ENCODE peak calls at places on chromosomes 12 and 14, in six cellular contexts. Z is stomach, T is A549, X is suprapubic skin, C is HepG2, D is SK-N-SH. H is an unnamed sample. For H3K4me1, the result is how much of the 10 kb centered on the place peaks cover.

GRCh38 chr12:104790296-104791125 is 167.6 kb downstream of the SLC41A2 start:
- DNase-seq in T (peak), X (no peak), D (peak), Z (peak), C (peak), H (peak)

GRCh38 chr14:103027451-103027850 is 29.9 kb downstream of the CDC42BPB start:
- DNase-seq in T (no peak), X (no peak), D (no peak), Z (no peak), C (no peak), H (no peak)

GRCh38 chr14:103537175-103537990 is 8.4 kb downstream of the TRMT61A start:
- DNase-seq in Z (no peak), X (no peak), D (no peak), C (no peak), T (no peak), H (no peak)

GRCh38 chr12:12721251-12721689 is 4.1 kb downstream of the CDKN1B start:
- DNase-seq in D (no peak), C (no peak), Z (no peak), X (no peak), T (no peak), H (peak)

GRCh38 chr14:102362084-102362483 is 606 bp downstream of the CINP start:
- DNase-seq in T (peak), Z (no peak), C (no peak), D (peak), X (no peak), H (no peak)

GRCh38 chr12:15209782-15210181 is 11.4 kb downstream of the RERG start:
- DNase-seq in Z (no peak), C (no peak), D (no peak), X (no peak), T (no peak), H (no peak)

GRCh38 chr14:93331375-93332031 is 1.3 kb downstream of the BTBD7 start:
- DNase-seq in C (no peak), Z (no peak), X (peak), D (no peak), T (no peak), H (peak)

GRCh38 chr12:53770281-53770680 is 18.5 kb upstream of the CISTR start:
- DNase-seq in X (no peak), C (no peak), T (peak), Z (no peak), D (no peak), H (no peak)

GRCh38 chr12:121060149-121061001 is 21.3 kb upstream of the OASL start:
- DNase-seq in C (peak), T (peak), Z (peak), X (no peak), D (peak), H (peak)

GRCh38 chr12:131830335-131831020 is 2.3 kb downstream of the MMP17 start:
- DNase-seq in T (peak), X (peak), C (peak), Z (peak), D (peak), H (peak)

GRCh38 chr14:93999573-93999972 is 2.5 kb downstream of the CCDC197 start:
- DNase-seq in C (no peak), D (no peak), Z (no peak), X (no peak), T (no peak), H (no peak)

GRCh38 chr14:103558071-103558882 is 4.2 kb downstream of the BAG5 start:
- DNase-seq in T (no peak), Z (no peak), X (no peak), D (no peak), C (no peak), H (no peak)

GRCh38 chr14:23122086-23122485 is 3.0 kb upstream of the CEBPE start:
- DNase-seq in C (no peak), X (no peak), D (no peak), T (no peak), Z (no peak), H (no peak)

DNA sequence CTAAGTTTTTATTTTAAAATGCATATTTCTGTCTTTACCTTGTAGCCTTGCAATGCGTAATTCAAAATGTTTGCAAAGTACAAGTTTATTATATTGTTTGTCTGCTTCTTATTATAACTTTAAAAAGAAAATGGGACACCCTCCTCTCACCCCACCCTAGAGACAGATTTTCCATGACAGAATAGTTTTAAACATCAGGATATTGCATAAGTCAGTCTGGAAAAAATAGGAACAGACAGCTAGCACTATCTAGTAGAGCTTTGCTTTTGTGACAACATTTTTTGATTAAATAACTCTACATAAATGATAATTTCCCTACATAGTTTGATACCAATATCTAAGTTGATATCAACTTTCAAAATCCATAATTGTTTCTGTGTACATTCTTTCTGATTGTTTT is 71.3 kb downstream of the PDE3A start:
- DNase-seq in Z (no peak), T (no peak), D (no peak), C (no peak), X (no peak), H (no peak)
- H3K4me1 ChIP-seq in Z (under half), T (under half), D (under half), C (under half), X (under half), H (under half)

GRCh38 chr12:41891226-41891625 is 253.4 kb downstream of the GXYLT1 start:
- DNase-seq in T (no peak), Z (no peak), D (no peak), C (no peak), X (no peak), H (no peak)

GRCh38 chr12:41893491-41893890 is 251.2 kb downstream of the GXYLT1 start:
- DNase-seq in X (no peak), D (no peak), C (no peak), Z (no peak), T (no peak), H (no peak)

GRCh38 chr12:41888285-41888684 is 256.4 kb downstream of the GXYLT1 start:
- DNase-seq in Z (no peak), C (no peak), D (no peak), X (no peak), T (no peak), H (no peak)
- TF ChIP-seq EP300 in Z (no peak), C (no peak), D (no peak), X (no peak), T (no peak), H (no peak)

GRCh38 chr14:100106260-100106659 is 41.0 kb downstream of the EVL start:
- DNase-seq in X (peak), D (no peak), Z (no peak), C (no peak), T (no peak), H (no peak)

GRCh38 chr14:100104006-100104352 is 38.8 kb downstream of the EVL start:
- DNase-seq in Z (no peak), T (no peak), C (no peak), D (no peak), X (peak), H (no peak)

GRCh38 chr14:100103261-100104005 is 38.2 kb downstream of the EVL start:
- DNase-seq in T (no peak), C (no peak), X (peak), Z (no peak), D (no peak), H (no peak)

GRCh38 chr14:100105357-100106169 is 40.3 kb downstream of the EVL start:
- DNase-seq in D (no peak), Z (no peak), X (peak), T (no peak), C (no peak), H (no peak)

DNA sequence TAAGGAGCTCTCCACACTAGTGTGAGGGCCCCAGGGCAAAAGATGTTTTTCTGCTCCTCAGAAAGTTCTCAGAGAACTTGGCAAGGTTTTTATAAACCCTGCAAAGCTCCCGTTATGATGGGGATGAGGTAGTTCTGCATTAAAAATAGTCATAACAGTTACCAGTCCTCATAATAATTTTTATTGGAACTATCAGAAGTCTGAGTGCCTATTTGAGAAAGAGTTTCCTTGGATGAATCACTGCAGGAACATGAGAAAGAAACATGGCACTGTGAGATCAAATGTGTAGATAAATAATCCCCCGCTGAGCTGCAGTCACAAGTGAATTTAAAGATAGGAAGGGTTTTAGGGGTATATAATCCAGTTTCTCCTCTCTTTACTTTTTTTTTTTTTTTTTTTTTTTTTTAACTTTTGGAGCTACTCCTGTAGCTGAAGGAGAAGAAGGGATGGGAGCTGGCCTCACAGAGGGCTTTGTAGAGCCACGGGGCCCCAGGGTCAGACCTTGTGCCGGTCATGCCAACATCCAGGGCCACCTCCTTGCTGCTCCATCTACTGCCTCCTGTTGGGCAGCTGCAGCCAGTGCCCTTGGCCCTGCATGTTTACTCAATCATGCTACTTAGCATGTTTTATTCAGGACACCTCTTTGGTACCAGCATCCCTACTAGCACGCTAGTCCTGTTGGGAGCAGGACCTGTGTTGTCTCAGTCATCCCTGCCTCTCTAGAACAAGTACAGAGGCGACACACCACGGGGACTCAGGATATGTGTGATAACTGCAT is 39.5 kb downstream of the EVL start:
- DNase-seq in Z (no peak), D (no peak), T (no peak), X (peak), C (no peak), H (no peak)
- H3K4me1 ChIP-seq in Z (under half), D (under half), T (under half), X (half or more), C (under half), H (under half)

GRCh38 chr14:71726639-71727085 is 205.6 kb upstream of the RGS6 start:
- DNase-seq in Z (no peak), C (no peak), X (no peak), D (no peak), T (no peak), H (no peak)
- TF ChIP-seq EP300 in Z (no peak), C (no peak), X (no peak), D (no peak), T (no peak), H (no peak)

GRCh38 chr12:68665016-68665569 is 21.7 kb upstream of the NUP107 start:
- DNase-seq in D (no peak), T (no peak), Z (no peak), X (no peak), C (no peak), H (no peak)
- H3K4me1 ChIP-seq in D (under half), T (under half), Z (under half), X (under half), C (under half), H (under half)

DNA sequence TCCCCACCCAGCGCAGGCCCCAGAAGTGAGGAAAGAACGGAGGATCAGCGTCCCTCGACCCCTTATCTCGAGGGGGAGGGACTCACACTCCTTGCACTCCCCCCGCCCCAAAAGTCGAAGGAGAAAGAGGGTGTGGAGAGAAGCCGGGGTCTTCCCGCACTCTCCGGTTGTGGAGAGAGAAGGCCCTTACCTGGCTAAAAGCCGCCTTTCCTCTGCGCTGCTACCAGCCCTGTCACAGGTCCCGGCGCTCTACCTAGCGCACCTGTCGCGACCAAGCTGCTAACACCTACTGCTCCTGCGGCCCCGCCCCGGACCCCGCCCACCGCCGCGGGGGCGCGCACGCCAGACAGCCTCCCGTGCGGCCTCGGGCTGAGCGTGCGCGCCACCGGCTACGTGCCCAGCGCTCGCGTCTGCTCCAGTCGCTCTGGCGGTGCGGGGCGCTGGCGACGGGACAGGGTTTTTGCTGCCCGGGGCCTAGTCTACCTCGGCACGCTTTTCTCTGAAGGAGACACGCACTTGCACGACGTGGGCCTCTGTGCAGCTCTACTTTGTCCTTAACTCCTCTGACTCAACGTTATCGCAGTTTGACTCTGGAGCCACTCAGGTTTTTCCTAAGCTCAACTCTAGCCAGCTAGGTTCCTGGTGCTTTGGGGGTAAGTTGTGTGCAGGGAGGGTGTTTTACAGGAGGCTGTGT is at the start of gene LIMA1:
- DNase-seq in T (peak), C (peak), D (peak), Z (peak), X (peak), H (peak)
- TF ChIP-seq EP300 in T (no peak), C (no peak), D (no peak), Z (no peak), X (no peak), H (no peak)

DNA sequence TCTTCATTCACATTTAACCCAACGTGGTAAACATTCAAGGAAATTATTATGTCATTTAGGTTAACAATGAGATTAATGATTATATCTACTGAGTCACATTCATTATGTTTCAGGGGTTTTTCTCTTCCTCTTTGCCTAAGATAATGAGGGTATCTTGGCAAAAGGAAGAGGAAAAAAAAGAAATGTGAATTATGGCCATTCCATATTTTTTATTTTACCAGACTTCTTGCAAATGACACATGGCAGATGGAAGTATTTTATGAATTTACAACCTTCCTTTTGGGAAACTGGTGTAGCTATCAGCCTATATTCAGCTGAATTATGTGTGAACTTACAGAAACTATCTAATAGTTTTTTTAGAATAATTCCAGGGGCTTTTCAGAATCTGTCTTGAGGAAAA is 27.1 kb downstream of the TSPAN8 start:
- DNase-seq in T (no peak), X (no peak), C (no peak), D (no peak), Z (no peak), H (no peak)
- H3K4me1 ChIP-seq in T (under half), X (under half), C (under half), D (under half), Z (under half), H (under half)

GRCh38 chr12:55966408-55967281 is at the start of gene CDK2:
- DNase-seq in T (peak), Z (peak), D (peak), X (peak), C (peak), H (peak)
- TF ChIP-seq EP300 in T (no peak), Z (no peak), D (no peak), X (no peak), C (no peak), H (peak)

GRCh38 chr14:73759183-73759713 is 45.1 kb upstream of the PNMA1 start:
- DNase-seq in X (peak), Z (peak), C (no peak), T (no peak), D (peak), H (peak)
- H3K4me1 ChIP-seq in X (half or more), Z (half or more), C (half or more), T (half or more), D (half or more), H (half or more)

H was measured in transverse colon.